ENCODE peak calls at places on chromosomes 11 and 22, in seven cellular contexts. W, D, S, L, J, X and B are unnamed samples.

GRCh38 chr22:20546541-20546950 is 39.1 kb downstream of the MED15 start:
- DNase-seq in W (no peak), D (no peak), S (peak), L (no peak), J (no peak), X (no peak), B (no peak)

GRCh38 chr11:106420686-106421085 is 343.2 kb downstream of the AASDHPPT start:
- DNase-seq in W (no peak), D (no peak), S (no peak), L (no peak), J (no peak), X (no peak), B (no peak)

GRCh38 chr22:20010307-20011122 is 6.1 kb downstream of the ARVCF start:
- DNase-seq in W (no peak), D (no peak), S (peak), L (no peak), J (no peak), X (no peak), B (no peak)

GRCh38 chr11:22670803-22671202 is 4.4 kb downstream of the GAS2 start:
- DNase-seq in W (no peak), D (no peak), S (no peak), L (no peak), J (no peak), X (no peak), B (no peak)

GRCh38 chr11:122436188-122436555 is 219.3 kb upstream of the UBASH3B start:
- DNase-seq in W (no peak), D (no peak), S (no peak), L (no peak), J (no peak), X (no peak), B (no peak)

GRCh38 chr11:15073361-15074205 is at the start of gene CALCB:
- DNase-seq in W (no peak), D (no peak), S (no peak), L (peak), J (no peak), X (no peak), B (no peak)

GRCh38 chr22:48404801-48405447 is 1422.7 kb downstream of the BRD1 start:
- DNase-seq in W (no peak), D (no peak), S (no peak), L (no peak), J (peak), X (no peak), B (no peak)

GRCh38 chr11:100776212-100776896 is 89.3 kb downstream of the ARHGAP42 start:
- DNase-seq in W (no peak), D (no peak), S (no peak), L (no peak), J (no peak), X (no peak), B (no peak)

GRCh38 chr22:21947040-21948014 is 5.3 kb downstream of the PPM1F start:
- DNase-seq in W (no peak), D (no peak), S (no peak), L (no peak), J (peak), X (no peak), B (no peak)

GRCh38 chr11:20592741-20593140 is 6.7 kb upstream of the SLC6A5 start:
- DNase-seq in W (no peak), D (no peak), S (no peak), L (no peak), J (no peak), X (no peak), B (no peak)

GRCh38 chr11:10026514-10026913 is 267.5 kb downstream of the SBF2 start:
- DNase-seq in W (no peak), D (no peak), S (no peak), L (no peak), J (no peak), X (no peak), B (no peak)

GRCh38 chr11:56923116-56923515 is 65.6 kb upstream of the OR5AK2 start:
- DNase-seq in W (no peak), D (no peak), S (no peak), L (no peak), J (no peak), X (no peak), B (no peak)

GRCh38 chr11:61621917-61622585 is 41.2 kb upstream of the SYT7 start:
- DNase-seq in W (no peak), D (no peak), S (no peak), L (no peak), J (no peak), X (no peak), B (no peak)

GRCh38 chr11:5196067-5196466 is 4.4 kb downstream of the OR51V1 start:
- DNase-seq in W (no peak), D (no peak), S (no peak), L (no peak), J (no peak), X (no peak), B (no peak)

GRCh38 chr11:12792590-12792989 is 118.4 kb downstream of the TEAD1 start:
- DNase-seq in W (no peak), D (no peak), S (no peak), L (no peak), J (no peak), X (no peak), B (no peak)

GRCh38 chr22:41976961-41977566 is 7.8 kb downstream of the SEPTIN3 start:
- DNase-seq in W (no peak), D (no peak), S (no peak), L (no peak), J (no peak), X (no peak), B (no peak)

GRCh38 chr11:69097263-69097662 is 48.5 kb downstream of the TPCN2 start:
- DNase-seq in W (no peak), D (no peak), S (no peak), L (no peak), J (no peak), X (no peak), B (no peak)

GRCh38 chr11:75193271-75193670 is 42.4 kb downstream of the SLCO2B1 start:
- DNase-seq in W (no peak), D (no peak), S (peak), L (no peak), J (no peak), X (no peak), B (no peak)

GRCh38 chr11:14645985-14646900 is 2.6 kb downstream of the PDE3B start:
- DNase-seq in W (peak), D (no peak), S (no peak), L (no peak), J (no peak), X (no peak), B (no peak)

GRCh38 chr11:68026391-68027105 is 3.9 kb upstream of the NDUFS8 start:
- DNase-seq in W (no peak), D (no peak), S (no peak), L (no peak), J (no peak), X (no peak), B (no peak)

GRCh38 chr11:88313441-88313840 is 24.1 kb downstream of the CTSC start:
- DNase-seq in W (no peak), D (no peak), S (no peak), L (no peak), J (no peak), X (no peak), B (no peak)

GRCh38 chr11:5620606-5621521 is 3.9 kb upstream of the TRIM34 start:
- DNase-seq in W (no peak), D (no peak), S (no peak), L (no peak), J (no peak), X (no peak), B (peak)

GRCh38 chr11:43516316-43516820 is 157.6 kb downstream of the TTC17 start:
- DNase-seq in W (no peak), D (no peak), S (no peak), L (no peak), J (no peak), X (no peak), B (no peak)

GRCh38 chr11:116852261-116853125 is 15.1 kb upstream of the APOA1 start:
- DNase-seq in W (no peak), D (no peak), S (peak), L (no peak), J (no peak), X (no peak), B (no peak)

GRCh38 chr11:44938066-44938691 is 12.5 kb downstream of the TP53I11 start:
- DNase-seq in W (no peak), D (no peak), S (no peak), L (no peak), J (no peak), X (no peak), B (no peak)

GRCh38 chr11:10307411-10308207 is 2.7 kb downstream of the ADM start:
- DNase-seq in W (peak), D (peak), S (peak), L (peak), J (peak), X (peak), B (peak)

GRCh38 chr11:130042093-130042591 is 27.6 kb upstream of the APLP2 start:
- DNase-seq in W (no peak), D (no peak), S (no peak), L (no peak), J (no peak), X (no peak), B (peak)

GRCh38 chr11:114604179-114604813 is 8.7 kb upstream of the NXPE4 start:
- DNase-seq in W (no peak), D (no peak), S (no peak), L (no peak), J (no peak), X (no peak), B (no peak)

GRCh38 chr11:123212406-123212805 is 17.4 kb upstream of the CLMP start:
- DNase-seq in W (no peak), D (no peak), S (no peak), L (no peak), J (no peak), X (no peak), B (no peak)

GRCh38 chr22:43479311-43479710 is 67.5 kb downstream of the MPPED1 start:
- DNase-seq in W (no peak), D (no peak), S (no peak), L (no peak), J (no peak), X (no peak), B (no peak)

GRCh38 chr11:82899957-82900276 is 313 bp downstream of the PRCP start:
- DNase-seq in W (no peak), D (no peak), S (no peak), L (no peak), J (no peak), X (no peak), B (no peak)

GRCh38 chr11:27139742-27140141 is 99.1 kb downstream of the BBOX1 start:
- DNase-seq in W (no peak), D (no peak), S (no peak), L (no peak), J (no peak), X (no peak), B (no peak)

GRCh38 chr11:33195391-33196190 is 34.3 kb upstream of the CSTF3 start:
- DNase-seq in W (no peak), D (no peak), S (no peak), L (no peak), J (no peak), X (no peak), B (no peak)

GRCh38 chr11:61955416-61956135 is 5.4 kb downstream of the BEST1 start:
- DNase-seq in W (peak), D (no peak), S (peak), L (peak), J (peak), X (no peak), B (no peak)

GRCh38 chr11:65932558-65932919 is 12.7 kb upstream of the TSGA10IP start:
- DNase-seq in W (no peak), D (no peak), S (no peak), L (no peak), J (no peak), X (no peak), B (no peak)

GRCh38 chr11:84714316-84714780 is 912.8 kb downstream of the DLG2 start:
- DNase-seq in W (no peak), D (peak), S (no peak), L (peak), J (peak), X (no peak), B (no peak)

GRCh38 chr11:2807276-2807681 is 78.3 kb downstream of the CDKN1C start:
- DNase-seq in W (no peak), D (no peak), S (peak), L (no peak), J (peak), X (no peak), B (no peak)